ENCODE peak calls at places on chromosomes 7 and 10, in nine cellular contexts. One of them, this sample, is unnamed.

GRCh38 chr10:130547368-130547767 is 411.2 kb downstream of the GLRX3 start:
- DNase-seq in activated CD4-positive, alpha-beta T cell treated with anti-CD3 and anti-CD28 coated beads, Interleukin-2, amount 50 U/mL, for 1 hour: no peak
- DNase-seq in CD8-positive, alpha-beta T cell: no peak
- DNase-seq in mesothelial cell of epicardium: no peak
- DNase-seq in GM23338: no peak
- DNase-seq in stimulated activated CD8-positive, alpha-beta memory T cell treated with anti-CD3 and anti-CD28 coated beads, Interleukin-7, amount 100 ng/mL, for 1 hour: no peak
- DNase-seq in Peyer's patch: no peak
- DNase-seq in cerebellar cortex: peak
- DNase-seq in H54: no peak
- DNase-seq in this sample: peak

GRCh38 chr10:86233131-86233530 is 133.5 kb downstream of the GRID1 start:
- DNase-seq in H54: no peak
- DNase-seq in CD8-positive, alpha-beta T cell: no peak
- DNase-seq in Peyer's patch: no peak
- DNase-seq in mesothelial cell of epicardium: no peak
- DNase-seq in activated CD4-positive, alpha-beta T cell treated with anti-CD3 and anti-CD28 coated beads, Interleukin-2, amount 50 U/mL, for 1 hour: no peak
- DNase-seq in stimulated activated CD8-positive, alpha-beta memory T cell treated with anti-CD3 and anti-CD28 coated beads, Interleukin-7, amount 100 ng/mL, for 1 hour: no peak
- DNase-seq in GM23338: peak
- DNase-seq in cerebellar cortex: no peak
- DNase-seq in this sample: peak

GRCh38 chr10:59177031-59177861 is 803 bp downstream of the PHYHIPL start:
- DNase-seq in H54: peak
- DNase-seq in GM23338: peak
- DNase-seq in activated CD4-positive, alpha-beta T cell treated with anti-CD3 and anti-CD28 coated beads, Interleukin-2, amount 50 U/mL, for 1 hour: no peak
- DNase-seq in cerebellar cortex: peak
- DNase-seq in mesothelial cell of epicardium: peak
- DNase-seq in stimulated activated CD8-positive, alpha-beta memory T cell treated with anti-CD3 and anti-CD28 coated beads, Interleukin-7, amount 100 ng/mL, for 1 hour: no peak
- DNase-seq in CD8-positive, alpha-beta T cell: no peak
- DNase-seq in Peyer's patch: no peak
- DNase-seq in this sample: peak

GRCh38 chr10:24444337-24444736 is 235.4 kb downstream of the KIAA1217 start:
- DNase-seq in cerebellar cortex: no peak
- DNase-seq in Peyer's patch: no peak
- DNase-seq in activated CD4-positive, alpha-beta T cell treated with anti-CD3 and anti-CD28 coated beads, Interleukin-2, amount 50 U/mL, for 1 hour: no peak
- DNase-seq in CD8-positive, alpha-beta T cell: no peak
- DNase-seq in H54: peak
- DNase-seq in stimulated activated CD8-positive, alpha-beta memory T cell treated with anti-CD3 and anti-CD28 coated beads, Interleukin-7, amount 100 ng/mL, for 1 hour: no peak
- DNase-seq in GM23338: no peak
- DNase-seq in mesothelial cell of epicardium: no peak
- DNase-seq in this sample: no peak

GRCh38 chr10:6062101-6062771 is at the start of gene IL2RA:
- DNase-seq in mesothelial cell of epicardium: no peak
- DNase-seq in stimulated activated CD8-positive, alpha-beta memory T cell treated with anti-CD3 and anti-CD28 coated beads, Interleukin-7, amount 100 ng/mL, for 1 hour: peak
- DNase-seq in activated CD4-positive, alpha-beta T cell treated with anti-CD3 and anti-CD28 coated beads, Interleukin-2, amount 50 U/mL, for 1 hour: peak
- DNase-seq in Peyer's patch: peak
- DNase-seq in H54: no peak
- DNase-seq in GM23338: no peak
- DNase-seq in cerebellar cortex: no peak
- DNase-seq in CD8-positive, alpha-beta T cell: no peak
- DNase-seq in this sample: no peak

GRCh38 chr7:131424219-131424822 is 96.6 kb downstream of the MKLN1 start:
- DNase-seq in H54: no peak
- DNase-seq in GM23338: peak
- DNase-seq in CD8-positive, alpha-beta T cell: no peak
- DNase-seq in mesothelial cell of epicardium: no peak
- DNase-seq in activated CD4-positive, alpha-beta T cell treated with anti-CD3 and anti-CD28 coated beads, Interleukin-2, amount 50 U/mL, for 1 hour: no peak
- DNase-seq in Peyer's patch: no peak
- DNase-seq in cerebellar cortex: peak
- DNase-seq in stimulated activated CD8-positive, alpha-beta memory T cell treated with anti-CD3 and anti-CD28 coated beads, Interleukin-7, amount 100 ng/mL, for 1 hour: no peak
- DNase-seq in this sample: no peak

GRCh38 chr7:1663857-1664651 is 6.0 kb upstream of the ELFN1 start:
- DNase-seq in mesothelial cell of epicardium: peak
- DNase-seq in cerebellar cortex: no peak
- DNase-seq in GM23338: peak
- DNase-seq in stimulated activated CD8-positive, alpha-beta memory T cell treated with anti-CD3 and anti-CD28 coated beads, Interleukin-7, amount 100 ng/mL, for 1 hour: no peak
- DNase-seq in activated CD4-positive, alpha-beta T cell treated with anti-CD3 and anti-CD28 coated beads, Interleukin-2, amount 50 U/mL, for 1 hour: no peak
- DNase-seq in Peyer's patch: no peak
- DNase-seq in H54: no peak
- DNase-seq in CD8-positive, alpha-beta T cell: no peak
- DNase-seq in this sample: peak

GRCh38 chr10:116429288-116429977 is 1.8 kb downstream of the PNLIPRP3 start:
- DNase-seq in H54: no peak
- DNase-seq in activated CD4-positive, alpha-beta T cell treated with anti-CD3 and anti-CD28 coated beads, Interleukin-2, amount 50 U/mL, for 1 hour: no peak
- DNase-seq in mesothelial cell of epicardium: no peak
- DNase-seq in CD8-positive, alpha-beta T cell: no peak
- DNase-seq in stimulated activated CD8-positive, alpha-beta memory T cell treated with anti-CD3 and anti-CD28 coated beads, Interleukin-7, amount 100 ng/mL, for 1 hour: no peak
- DNase-seq in cerebellar cortex: no peak
- DNase-seq in Peyer's patch: no peak
- DNase-seq in GM23338: no peak
- DNase-seq in this sample: no peak

GRCh38 chr10:4851846-4852245 is 25.8 kb downstream of the AKR1E2 start:
- DNase-seq in GM23338: no peak
- DNase-seq in activated CD4-positive, alpha-beta T cell treated with anti-CD3 and anti-CD28 coated beads, Interleukin-2, amount 50 U/mL, for 1 hour: no peak
- DNase-seq in CD8-positive, alpha-beta T cell: no peak
- DNase-seq in H54: no peak
- DNase-seq in stimulated activated CD8-positive, alpha-beta memory T cell treated with anti-CD3 and anti-CD28 coated beads, Interleukin-7, amount 100 ng/mL, for 1 hour: no peak
- DNase-seq in Peyer's patch: no peak
- DNase-seq in cerebellar cortex: no peak
- DNase-seq in mesothelial cell of epicardium: no peak
- DNase-seq in this sample: no peak

GRCh38 chr10:78351283-78351682 is 317.6 kb downstream of the RPS24 start:
- DNase-seq in Peyer's patch: no peak
- DNase-seq in cerebellar cortex: no peak
- DNase-seq in CD8-positive, alpha-beta T cell: no peak
- DNase-seq in mesothelial cell of epicardium: no peak
- DNase-seq in H54: no peak
- DNase-seq in stimulated activated CD8-positive, alpha-beta memory T cell treated with anti-CD3 and anti-CD28 coated beads, Interleukin-7, amount 100 ng/mL, for 1 hour: no peak
- DNase-seq in GM23338: no peak
- DNase-seq in activated CD4-positive, alpha-beta T cell treated with anti-CD3 and anti-CD28 coated beads, Interleukin-2, amount 50 U/mL, for 1 hour: no peak
- DNase-seq in this sample: no peak

GRCh38 chr7:111011500-111011899 is 79.4 kb upstream of the LRRN3 start:
- DNase-seq in mesothelial cell of epicardium: no peak
- DNase-seq in activated CD4-positive, alpha-beta T cell treated with anti-CD3 and anti-CD28 coated beads, Interleukin-2, amount 50 U/mL, for 1 hour: no peak
- DNase-seq in CD8-positive, alpha-beta T cell: no peak
- DNase-seq in Peyer's patch: no peak
- DNase-seq in GM23338: no peak
- DNase-seq in stimulated activated CD8-positive, alpha-beta memory T cell treated with anti-CD3 and anti-CD28 coated beads, Interleukin-7, amount 100 ng/mL, for 1 hour: no peak
- DNase-seq in cerebellar cortex: no peak
- DNase-seq in H54: no peak
- DNase-seq in this sample: no peak

GRCh38 chr7:36387437-36388345 is 2.0 kb upstream of the ANLN start:
- DNase-seq in cerebellar cortex: peak
- DNase-seq in Peyer's patch: no peak
- DNase-seq in H54: no peak
- DNase-seq in GM23338: no peak
- DNase-seq in CD8-positive, alpha-beta T cell: no peak
- DNase-seq in mesothelial cell of epicardium: no peak
- DNase-seq in stimulated activated CD8-positive, alpha-beta memory T cell treated with anti-CD3 and anti-CD28 coated beads, Interleukin-7, amount 100 ng/mL, for 1 hour: no peak
- DNase-seq in activated CD4-positive, alpha-beta T cell treated with anti-CD3 and anti-CD28 coated beads, Interleukin-2, amount 50 U/mL, for 1 hour: no peak
- DNase-seq in this sample: no peak

GRCh38 chr10:3548096-3548495 is 236.9 kb downstream of the KLF6 start:
- DNase-seq in stimulated activated CD8-positive, alpha-beta memory T cell treated with anti-CD3 and anti-CD28 coated beads, Interleukin-7, amount 100 ng/mL, for 1 hour: no peak
- DNase-seq in Peyer's patch: no peak
- DNase-seq in CD8-positive, alpha-beta T cell: no peak
- DNase-seq in H54: no peak
- DNase-seq in cerebellar cortex: no peak
- DNase-seq in mesothelial cell of epicardium: no peak
- DNase-seq in activated CD4-positive, alpha-beta T cell treated with anti-CD3 and anti-CD28 coated beads, Interleukin-2, amount 50 U/mL, for 1 hour: no peak
- DNase-seq in GM23338: no peak
- DNase-seq in this sample: no peak

GRCh38 chr10:96511044-96511945 is 2.4 kb downstream of the TLL2 start:
- DNase-seq in mesothelial cell of epicardium: no peak
- DNase-seq in GM23338: peak
- DNase-seq in stimulated activated CD8-positive, alpha-beta memory T cell treated with anti-CD3 and anti-CD28 coated beads, Interleukin-7, amount 100 ng/mL, for 1 hour: no peak
- DNase-seq in activated CD4-positive, alpha-beta T cell treated with anti-CD3 and anti-CD28 coated beads, Interleukin-2, amount 50 U/mL, for 1 hour: no peak
- DNase-seq in CD8-positive, alpha-beta T cell: no peak
- DNase-seq in Peyer's patch: no peak
- DNase-seq in H54: peak
- DNase-seq in cerebellar cortex: peak
- DNase-seq in this sample: peak

GRCh38 chr10:24556746-24557742 is 166.6 kb downstream of the ARHGAP21 start:
- DNase-seq in activated CD4-positive, alpha-beta T cell treated with anti-CD3 and anti-CD28 coated beads, Interleukin-2, amount 50 U/mL, for 1 hour: no peak
- DNase-seq in CD8-positive, alpha-beta T cell: no peak
- DNase-seq in Peyer's patch: no peak
- DNase-seq in GM23338: peak
- DNase-seq in H54: peak
- DNase-seq in stimulated activated CD8-positive, alpha-beta memory T cell treated with anti-CD3 and anti-CD28 coated beads, Interleukin-7, amount 100 ng/mL, for 1 hour: no peak
- DNase-seq in mesothelial cell of epicardium: no peak
- DNase-seq in cerebellar cortex: peak
- DNase-seq in this sample: peak

GRCh38 chr7:44275829-44276570 is 49.4 kb downstream of the CAMK2B start:
- DNase-seq in GM23338: peak
- DNase-seq in Peyer's patch: no peak
- DNase-seq in H54: no peak
- DNase-seq in CD8-positive, alpha-beta T cell: no peak
- DNase-seq in mesothelial cell of epicardium: no peak
- DNase-seq in activated CD4-positive, alpha-beta T cell treated with anti-CD3 and anti-CD28 coated beads, Interleukin-2, amount 50 U/mL, for 1 hour: no peak
- DNase-seq in stimulated activated CD8-positive, alpha-beta memory T cell treated with anti-CD3 and anti-CD28 coated beads, Interleukin-7, amount 100 ng/mL, for 1 hour: no peak
- DNase-seq in cerebellar cortex: no peak
- DNase-seq in this sample: peak

This sample was measured in ELF-1.